ENCODE peak calls at places on chromosomes 16 and 17, in nine cellular contexts. D is uterus, J is bronchial epithelial cell, X is foreskin fibroblast, O is epithelial cell of esophagus, F is A549, L is body of pancreas, T is astrocyte of the spinal cord, E is IMR-90. I is an unnamed sample.

GRCh38 chr17:37239690-37240344 is 136.0 kb upstream of the C17orf78 start:
- DNase-seq in J (peak), T (peak), L (no peak), X (peak), F (peak), O (peak), E (peak), D (no peak), I (no peak)

GRCh38 chr16:85148959-85149358 is 36.7 kb upstream of the CIBAR2 start:
- DNase-seq in X (peak), O (peak), D (no peak), F (no peak), J (no peak), E (no peak), T (no peak), L (no peak), I (no peak)

GRCh38 chr16:14013571-14014283 is 57.4 kb upstream of the MRTFB start:
- DNase-seq in D (peak), E (peak), T (peak), J (peak), O (peak), X (peak), F (peak), L (peak), I (peak)

GRCh38 chr16:79982862-79983261 is 382.3 kb upstream of the MAF start:
- DNase-seq in O (no peak), J (no peak), T (no peak), F (no peak), D (no peak), E (no peak), L (no peak), X (no peak), I (no peak)

GRCh38 chr17:34588266-34588665 is 8.9 kb downstream of the TMEM132E start:
- DNase-seq in D (no peak), E (no peak), T (no peak), O (peak), J (peak), X (no peak), F (no peak), L (no peak), I (no peak)

GRCh38 chr17:43401293-43401692 is 2.5 kb downstream of the ARL4D start:
- DNase-seq in O (peak), J (peak), X (peak), F (peak), L (peak), D (no peak), E (peak), T (peak), I (peak)

GRCh38 chr17:30376621-30377452 is 1.9 kb upstream of the CPD start:
- DNase-seq in O (peak), J (no peak), E (peak), T (peak), D (peak), F (no peak), L (peak), X (peak), I (no peak)

GRCh38 chr17:40106760-40107265 is 6.4 kb upstream of the NR1D1 start:
- DNase-seq in O (no peak), J (no peak), F (no peak), T (no peak), X (no peak), L (no peak), D (peak), E (no peak), I (no peak)

GRCh38 chr17:48611681-48612455 is 1.1 kb upstream of the HOXB7 start:
- DNase-seq in J (no peak), O (no peak), E (no peak), D (no peak), X (no peak), F (peak), T (peak), L (no peak), I (no peak)

GRCh38 chr17:81371910-81372760 is 23.1 kb upstream of the BAHCC1 start:
- DNase-seq in J (no peak), D (no peak), L (peak), T (no peak), O (no peak), X (peak), E (peak), F (peak), I (no peak)

DNA sequence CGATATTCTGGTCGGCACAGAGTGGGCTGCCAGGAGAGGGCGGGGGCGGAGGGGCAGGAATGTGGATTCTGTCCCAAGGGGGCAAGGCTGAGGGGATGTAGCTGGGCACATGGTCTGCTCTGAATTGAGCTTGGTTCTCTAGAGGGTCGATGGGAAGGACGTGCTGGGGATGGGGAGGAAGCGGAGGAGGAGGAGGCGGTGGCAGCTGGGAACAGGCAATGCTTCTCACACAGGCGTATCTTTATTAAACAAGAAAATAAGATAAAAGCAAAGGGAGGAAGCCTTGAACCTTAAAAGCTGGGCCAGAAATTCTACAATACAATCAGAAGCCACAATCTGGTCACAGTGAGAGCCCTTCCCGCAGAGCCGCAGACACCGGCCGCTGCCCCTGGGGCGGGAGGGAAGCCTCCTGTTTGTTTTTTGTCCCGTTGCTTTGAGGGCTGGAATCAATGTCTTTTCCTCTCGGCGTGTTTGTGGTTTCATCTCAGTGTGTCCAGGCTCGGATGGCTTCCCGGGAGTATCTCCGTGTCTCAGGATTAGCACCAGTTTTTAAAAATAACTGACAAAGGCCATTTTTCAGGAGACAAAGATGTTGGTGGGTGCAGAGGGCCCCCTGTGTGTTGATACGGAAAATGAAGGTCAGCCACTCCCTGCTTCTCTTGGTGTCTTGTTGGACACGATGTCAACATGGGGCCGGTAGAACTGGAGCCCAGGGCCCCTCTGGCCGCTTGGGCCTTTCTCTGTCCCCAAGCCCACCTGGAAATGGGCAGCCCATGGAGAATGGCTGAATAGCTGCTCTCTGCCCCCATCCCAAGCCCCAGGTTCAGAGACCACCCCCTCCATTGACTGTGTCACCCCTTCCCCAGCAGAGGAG is 12.3 kb upstream of the SLC7A5 start:
- DNase-seq in E (no peak), J (no peak), F (no peak), X (no peak), L (no peak), D (no peak), O (no peak), T (no peak), I (no peak)
- H3K4me3 ChIP-seq in E (no peak), J (no peak), F (no peak), X (no peak), L (no peak), D (no peak), O (no peak), T (no peak), I (no peak)

DNA sequence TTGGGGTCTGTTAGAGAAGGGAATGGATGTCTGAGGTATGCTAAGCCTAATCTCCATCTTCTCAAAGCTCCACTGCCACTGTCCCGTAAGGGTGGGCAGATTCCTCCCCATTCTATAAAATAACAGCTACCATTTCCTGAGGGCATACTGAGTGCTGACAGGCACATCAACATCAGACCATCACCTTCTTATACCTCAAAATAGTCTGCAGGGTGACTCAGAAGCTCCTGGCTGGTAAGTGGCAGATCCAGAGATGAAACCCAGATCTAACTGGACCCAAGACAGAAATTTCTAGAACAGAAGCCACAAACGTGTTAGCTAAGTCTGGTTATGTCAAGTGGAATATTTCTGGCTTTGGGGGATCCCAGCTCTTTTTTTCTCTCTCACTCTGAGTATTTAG is 548.0 kb downstream of the WWOX start:
- DNase-seq in X (no peak), F (no peak), O (no peak), E (no peak), L (no peak), D (no peak), J (no peak), T (no peak), I (no peak)
- TF ChIP-seq CTCF in X (no peak), F (no peak), O (no peak), E (no peak), L (no peak), D (no peak), J (no peak), T (no peak), I (no peak)

GRCh38 chr16:30077656-30078055 is 1.9 kb downstream of the PPP4C start:
- DNase-seq in F (no peak), L (no peak), E (peak), T (no peak), O (no peak), X (peak), D (no peak), J (no peak), I (no peak)
- H3K4me3 ChIP-seq in F (no peak), L (no peak), E (peak), T (no peak), O (no peak), X (peak), D (no peak), J (no peak), I (no peak)

GRCh38 chr16:3020604-3021448 is 658 bp downstream of the TNFRSF12A start:
- DNase-seq in L (peak), J (peak), E (peak), F (peak), X (peak), D (peak), O (peak), T (peak), I (peak)

GRCh38 chr16:3022697-3023414 is 886 bp downstream of the HCFC1R1 start:
- DNase-seq in O (no peak), J (no peak), L (no peak), T (peak), D (peak), E (peak), F (no peak), X (peak), I (peak)

GRCh38 chr16:3022208-3022696 is 1.5 kb downstream of the HCFC1R1 start:
- DNase-seq in J (peak), F (peak), L (peak), T (peak), X (peak), O (peak), D (peak), E (peak), I (peak)

GRCh38 chr16:3020247-3020603 is at the start of gene TNFRSF12A:
- DNase-seq in E (peak), L (peak), D (peak), O (peak), F (peak), T (peak), X (peak), J (peak), I (no peak)

DNA sequence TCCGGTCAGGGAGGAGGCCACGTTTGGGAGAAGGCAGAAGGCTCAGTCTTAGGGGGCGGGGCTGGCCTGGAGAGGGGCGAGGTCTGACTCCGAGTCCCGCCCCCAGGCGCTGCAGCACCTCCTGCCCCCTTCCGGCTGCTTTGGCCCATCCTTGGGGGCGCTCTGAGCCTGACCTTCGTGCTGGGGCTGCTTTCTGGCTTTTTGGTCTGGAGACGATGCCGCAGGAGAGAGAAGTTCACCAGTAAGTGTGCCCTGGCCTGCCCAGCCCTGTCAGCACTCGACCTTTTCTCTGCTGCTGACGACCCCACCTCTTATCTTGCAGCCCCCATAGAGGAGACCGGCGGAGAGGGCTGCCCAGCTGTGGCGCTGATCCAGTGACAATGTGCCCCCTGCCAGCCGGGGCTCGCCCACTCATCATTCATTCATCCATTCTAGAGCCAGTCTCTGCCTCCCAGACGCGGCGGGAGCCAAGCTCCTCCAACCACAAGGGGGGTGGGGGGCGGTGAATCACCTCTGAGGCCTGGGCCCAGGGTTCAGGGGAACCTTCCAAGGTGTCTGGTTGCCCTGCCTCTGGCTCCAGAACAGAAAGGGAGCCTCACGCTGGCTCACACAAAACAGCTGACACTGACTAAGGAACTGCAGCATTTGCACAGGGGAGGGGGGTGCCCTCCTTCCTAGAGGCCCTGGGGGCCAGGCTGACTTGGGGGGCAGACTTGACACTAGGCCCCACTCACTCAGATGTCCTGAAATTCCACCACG is 1.5 kb downstream of the TNFRSF12A start:
- DNase-seq in O (peak), X (peak), E (peak), J (peak), D (peak), L (peak), F (peak), T (peak), I (peak)
- TF ChIP-seq CTCF in O (no peak), X (peak), E (peak), J (peak), D (peak), L (peak), F (peak), T (peak), I (peak)

GRCh38 chr16:2460916-2461315 is 1.0 kb downstream of the TEDC2 start:
- DNase-seq in T (no peak), X (no peak), J (no peak), E (no peak), L (no peak), O (no peak), F (no peak), D (no peak), I (no peak)
- H3K4me3 ChIP-seq in T (no peak), X (peak), J (no peak), E (no peak), L (no peak), O (no peak), F (peak), D (no peak), I (no peak)

DNA sequence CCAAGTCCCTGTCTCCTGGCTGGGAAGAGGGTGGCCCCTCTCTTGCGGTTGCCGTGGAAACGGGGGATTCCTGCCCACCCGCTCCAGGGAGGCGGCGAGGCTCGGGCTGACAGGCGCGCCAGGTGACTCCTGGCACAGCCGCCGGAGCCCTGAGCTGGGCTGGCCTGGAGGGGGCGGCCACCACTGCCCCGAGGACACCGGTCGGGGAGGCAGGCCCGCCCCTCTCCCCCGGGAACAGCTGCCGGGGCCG is 71.3 kb downstream of the ABR start:
- DNase-seq in J (no peak), O (no peak), F (no peak), T (no peak), E (no peak), L (peak), X (peak), D (peak), I (no peak)
- TF ChIP-seq CTCF in J (no peak), O (no peak), F (no peak), T (no peak), E (peak), L (no peak), X (no peak), D (no peak), I (no peak)

GRCh38 chr16:4795181-4795827 is at the start of gene SMIM22:
- DNase-seq in T (no peak), X (no peak), D (no peak), L (peak), J (no peak), O (no peak), F (no peak), E (no peak), I (no peak)
- H3K4me3 ChIP-seq in T (no peak), X (no peak), D (no peak), L (peak), J (peak), O (peak), F (no peak), E (no peak), I (no peak)

I was measured in thoracic aorta.